ENCODE peak calls at places on chromosome 17, in nine cellular contexts. N is A549, Q is tibial artery, C is OCI-LY7, V is RWPE2, Z is mammary epithelial cell, T is thoracic aorta, O is endodermal cell, X is tibial nerve. A is an unnamed sample.

GRCh38 chr17:36722121-36722902 is 120.9 kb downstream of the MRM1 start:
- DNase-seq in N (no peak), Q (no peak), C (no peak), V (no peak), Z (no peak), T (no peak), O (peak; percentile 90), X (no peak), A (peak; percentile 54)

GRCh38 chr17:46782250-46782953 is 36.1 kb downstream of the WNT3 start:
- DNase-seq in N (peak; percentile 67), Q (no peak), C (peak; percentile 77), V (no peak), Z (peak; percentile 49), T (no peak), O (peak; percentile 87), X (no peak), A (no peak)

GRCh38 chr17:81566461-81567126 is 14.4 kb upstream of the FAAP100 start:
- DNase-seq in N (peak; percentile 89), Q (peak; percentile 86), C (no peak), V (no peak), Z (peak; percentile 79), T (peak; percentile 64), O (no peak), X (peak; percentile 70), A (peak; percentile 84)

GRCh38 chr17:80080081-80080480 is 21.3 kb upstream of the GAA start:
- DNase-seq in N (no peak), Q (no peak), C (no peak), V (no peak), Z (no peak), T (no peak), O (no peak), X (no peak), A (no peak)

GRCh38 chr17:38357488-38358123 is 6.0 kb downstream of the SOCS7 start:
- DNase-seq in N (no peak), Q (no peak), C (no peak), V (no peak), Z (no peak), T (no peak), O (no peak), X (no peak), A (no peak)

GRCh38 chr17:34607917-34608316 is 28.5 kb downstream of the TMEM132E start:
- DNase-seq in N (no peak), Q (no peak), C (no peak), V (no peak), Z (no peak), T (no peak), O (peak; percentile 88), X (no peak), A (no peak)

GRCh38 chr17:4463818-4464501 is 30.2 kb downstream of the SPNS3 start:
- DNase-seq in N (no peak), Q (no peak), C (no peak), V (no peak), Z (no peak), T (no peak), O (no peak), X (no peak), A (no peak)

GRCh38 chr17:64491034-64491860 is 5.6 kb downstream of the POLG2 start:
- DNase-seq in N (peak; percentile 70), Q (no peak), C (peak; percentile 52), V (no peak), Z (no peak), T (no peak), O (peak; percentile 80), X (no peak), A (no peak)

GRCh38 chr17:80960037-80960796 is 31.4 kb upstream of the CHMP6 start:
- DNase-seq in N (no peak), Q (no peak), C (no peak), V (no peak), Z (no peak), T (no peak), O (no peak), X (no peak), A (no peak)

GRCh38 chr17:52759864-52760263 is 601.4 kb upstream of the CA10 start:
- DNase-seq in N (no peak), Q (no peak), C (no peak), V (no peak), Z (no peak), T (no peak), O (no peak), X (no peak), A (no peak)

GRCh38 chr17:49390548-49391324 is 23.9 kb downstream of the PHB1 start:
- DNase-seq in N (no peak), Q (no peak), C (peak; percentile 80), V (no peak), Z (no peak), T (no peak), O (no peak), X (no peak), A (no peak)

GRCh38 chr17:180380-181212 is 854 bp downstream of the DOC2B start:
- DNase-seq in N (no peak), Q (no peak), C (no peak), V (no peak), Z (no peak), T (no peak), O (peak; percentile 83), X (no peak), A (no peak)
- H3K4me3 ChIP-seq in N (peak overlapping the region; percentile 58), Q (peak overlapping the region; percentile 36), C (no peak overlapping the region), V (no peak overlapping the region), Z (no peak overlapping the region), T (peak overlapping the region; percentile 53), O (peak overlapping the region; percentile 23), X (peak overlapping the region; percentile 19), A (peak overlapping the region; percentile 62)

GRCh38 chr17:78174870-78175642 is 6.7 kb downstream of the SYNGR2 start:
- DNase-seq in N (no peak), Q (no peak), C (peak; percentile 53), V (no peak), Z (no peak), T (no peak), O (peak; percentile 91), X (no peak), A (peak; percentile 56)
- H3K4me3 ChIP-seq in N (no peak overlapping the region), Q (no peak overlapping the region), C (no peak overlapping the region), V (no peak overlapping the region), Z (no peak overlapping the region), T (peak overlapping the region; percentile 34), O (no peak overlapping the region), X (no peak overlapping the region), A (peak overlapping the region; percentile 49)

GRCh38 chr17:61581611-61582349 is 9.2 kb downstream of the NACA2 start:
- DNase-seq in N (no peak), Q (no peak), C (no peak), V (no peak), Z (peak; percentile 11), T (no peak), O (no peak), X (no peak), A (no peak)

GRCh38 chr17:61578645-61579044 is 12.4 kb downstream of the NACA2 start:
- DNase-seq in N (no peak), Q (no peak), C (no peak), V (no peak), Z (no peak), T (no peak), O (no peak), X (no peak), A (no peak)

GRCh38 chr17:61579382-61579781 is 11.6 kb downstream of the NACA2 start:
- DNase-seq in N (no peak), Q (no peak), C (no peak), V (no peak), Z (no peak), T (no peak), O (no peak), X (no peak), A (no peak)

GRCh38 chr17:61580502-61580901 is 10.5 kb downstream of the NACA2 start:
- DNase-seq in N (no peak), Q (no peak), C (no peak), V (no peak), Z (no peak), T (no peak), O (no peak), X (no peak), A (no peak)

DNA sequence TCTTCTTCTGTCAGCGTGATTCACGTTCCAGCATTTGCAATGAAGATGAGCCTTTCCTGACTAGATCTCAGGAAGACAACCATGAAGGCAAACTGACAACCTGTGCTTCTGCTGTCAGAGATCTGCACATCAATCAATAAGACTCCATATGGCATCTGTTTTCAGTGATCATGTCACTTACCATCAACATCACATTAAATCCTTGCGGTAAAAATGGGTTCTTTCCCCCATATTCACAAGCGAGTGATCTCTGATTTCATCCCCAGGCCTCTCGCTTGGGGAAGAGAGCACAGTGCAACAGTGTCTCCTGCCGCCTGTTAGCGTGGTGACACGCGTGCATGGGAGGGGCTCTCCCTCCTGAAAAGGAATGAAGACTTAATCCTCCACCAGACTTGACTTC is 11.1 kb downstream of the NACA2 start:
- DNase-seq in N (no peak), Q (no peak), C (no peak), V (no peak), Z (no peak), T (no peak), O (peak; percentile 59), X (no peak), A (no peak)
- H3K4me3 ChIP-seq in N (no peak overlapping the region), Q (no peak overlapping the region), C (no peak overlapping the region), V (no peak overlapping the region), Z (no peak overlapping the region), T (no peak overlapping the region), O (no peak overlapping the region), X (no peak overlapping the region), A (no peak overlapping the region)

DNA sequence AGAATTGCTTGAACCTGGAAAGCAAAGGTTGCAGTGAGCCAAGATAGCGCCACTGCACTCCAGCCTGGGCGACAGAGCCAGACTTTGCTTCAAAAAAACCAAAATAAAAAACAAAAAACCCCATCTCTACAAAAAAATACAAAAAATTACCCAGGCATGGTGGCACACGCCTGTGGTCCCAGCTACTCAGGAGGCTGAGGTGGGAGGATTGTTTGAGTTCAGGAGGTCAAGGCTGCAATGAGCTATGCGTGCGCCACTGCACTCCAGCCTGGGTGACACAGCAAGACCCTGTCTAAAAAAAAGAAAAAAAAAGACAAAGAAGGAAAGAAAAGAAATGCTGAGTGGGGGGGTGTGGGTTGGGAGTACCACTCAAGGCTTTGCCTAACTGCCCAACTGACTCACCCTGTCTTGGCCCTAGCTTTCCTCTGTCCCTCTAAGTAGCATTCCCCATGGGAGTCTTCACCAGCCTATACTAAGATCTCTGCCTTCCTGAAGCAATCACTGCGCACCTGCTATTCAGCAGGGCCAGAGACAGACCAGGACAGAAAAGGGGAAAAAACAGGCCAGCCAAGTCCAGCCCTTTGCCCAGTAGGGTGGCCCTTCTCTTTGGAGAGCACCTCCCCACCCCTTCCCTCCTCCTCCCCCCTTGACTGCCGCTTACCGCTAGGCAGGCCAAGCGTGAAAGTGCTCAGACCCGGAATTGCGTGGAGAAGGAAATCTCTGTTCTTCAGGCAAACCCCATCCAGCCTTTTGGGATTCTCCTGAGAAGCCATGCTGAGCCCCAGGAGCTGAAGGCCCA is 45.8 kb downstream of the RTN4RL1 start:
- DNase-seq in N (no peak), Q (no peak), C (no peak), V (no peak), Z (no peak), T (no peak), O (peak; percentile 65), X (no peak), A (no peak)
- H3K4me3 ChIP-seq in N (no peak overlapping the region), Q (no peak overlapping the region), C (no peak overlapping the region), V (no peak overlapping the region), Z (no peak overlapping the region), T (no peak overlapping the region), O (no peak overlapping the region), X (no peak overlapping the region), A (no peak overlapping the region)

A was measured in psoas muscle.